ENCODE peak calls at places on chromosomes 13 and 19, in nine cellular contexts. Q is AG09319, F is RWPE1, P is GM06990, L is neural crest cell, I is D721Med, X is nephron progenitor cell, N is IMR-90, R is omental fat pad. M is an unnamed sample.

GRCh38 chr19:7177926-7178325 is 108.4 kb downstream of the ZNF557 start:
- DNase-seq in R (no peak), I (no peak), N (peak), F (no peak), P (no peak), L (no peak), X (no peak), Q (no peak), M (no peak)

GRCh38 chr19:19372656-19373416 is 32.6 kb upstream of the GATAD2A start:
- DNase-seq in L (no peak), Q (no peak), F (peak), R (no peak), X (no peak), N (peak), I (no peak), P (peak), M (peak)

GRCh38 chr13:85406269-85406975 is 392.8 kb downstream of the SLITRK6 start:
- DNase-seq in X (no peak), P (no peak), N (no peak), Q (no peak), F (no peak), L (no peak), I (no peak), R (no peak), M (no peak)

GRCh38 chr19:55481148-55482127 is 3.5 kb upstream of the NAT14 start:
- DNase-seq in Q (no peak), F (no peak), I (no peak), P (no peak), N (no peak), X (no peak), L (no peak), R (no peak), M (no peak)

GRCh38 chr19:14494910-14495677 is 833 bp downstream of the GIPC1 start:
- DNase-seq in X (no peak), N (no peak), L (no peak), P (no peak), F (peak), Q (no peak), I (no peak), R (no peak), M (no peak)

GRCh38 chr13:41179593-41180250 is 14.6 kb downstream of the KBTBD7 start:
- DNase-seq in L (no peak), N (peak), F (no peak), X (no peak), P (peak), Q (no peak), I (no peak), R (no peak), M (peak)

GRCh38 chr13:43325636-43326035 is 302.2 kb downstream of the DNAJC15 start:
- DNase-seq in Q (no peak), N (no peak), F (no peak), I (no peak), L (no peak), P (no peak), R (no peak), X (no peak), M (no peak)

GRCh38 chr19:22620912-22621311 is 13.2 kb upstream of the ZNF492 start:
- DNase-seq in X (no peak), P (no peak), I (no peak), Q (no peak), F (no peak), N (no peak), R (no peak), L (no peak), M (no peak)

GRCh38 chr19:917323-918151 is at the start of gene KISS1R:
- DNase-seq in F (no peak), Q (no peak), R (no peak), L (peak), N (peak), X (peak), P (peak), I (peak), M (peak)

GRCh38 chr19:55563261-55563690 is 17.4 kb downstream of the ZNF579 start:
- DNase-seq in Q (no peak), R (peak), F (no peak), X (no peak), I (no peak), P (no peak), N (no peak), L (no peak), M (no peak)

GRCh38 chr19:2586196-2586595 is 110.3 kb downstream of the GADD45B start:
- DNase-seq in Q (no peak), P (no peak), I (no peak), L (no peak), X (no peak), F (no peak), N (no peak), R (no peak), M (no peak)

GRCh38 chr13:37657134-37657533 is 58.6 kb upstream of the POSTN start:
- DNase-seq in R (no peak), F (peak), Q (no peak), X (no peak), P (no peak), I (no peak), N (peak), L (no peak), M (no peak)

GRCh38 chr13:25923217-25924085 is 128.4 kb downstream of the SHISA2 start:
- DNase-seq in P (no peak), N (no peak), Q (no peak), I (no peak), R (no peak), F (no peak), L (no peak), X (no peak), M (no peak)

GRCh38 chr13:41470187-41470586 is 12.8 kb downstream of the RGCC start:
- DNase-seq in Q (no peak), X (no peak), R (no peak), N (no peak), P (no peak), I (no peak), L (no peak), F (no peak), M (peak)

GRCh38 chr13:84651288-84651687 is 769.0 kb upstream of the SLITRK1 start:
- DNase-seq in N (peak), Q (no peak), I (no peak), L (no peak), R (no peak), F (peak), X (no peak), P (no peak), M (no peak)

GRCh38 chr13:44273991-44274810 is 99.4 kb upstream of the SERP2 start:
- DNase-seq in L (no peak), Q (no peak), X (no peak), I (no peak), F (peak), P (peak), N (peak), R (no peak), M (peak)

GRCh38 chr13:48588120-48588519 is 55.2 kb upstream of the RCBTB2 start:
- DNase-seq in Q (no peak), L (no peak), F (no peak), P (no peak), X (no peak), I (no peak), N (no peak), R (no peak), M (no peak)

GRCh38 chr19:40523322-40524047 is 53.2 kb upstream of the SHKBP1 start:
- DNase-seq in F (peak), N (peak), X (peak), Q (no peak), L (peak), P (peak), R (no peak), I (no peak), M (peak)

GRCh38 chr13:110254151-110254679 is 52.7 kb downstream of the COL4A1 start:
- DNase-seq in L (no peak), I (no peak), N (peak), Q (no peak), R (no peak), P (no peak), F (no peak), X (no peak), M (no peak)

GRCh38 chr13:112648966-112649690 is 40.7 kb upstream of the ATP11A start:
- DNase-seq in P (no peak), N (no peak), X (no peak), Q (no peak), F (no peak), R (no peak), I (no peak), L (no peak), M (no peak)

GRCh38 chr13:58960909-58961308 is 1202.8 kb downstream of the DIAPH3 start:
- DNase-seq in P (no peak), X (no peak), N (peak), I (no peak), R (no peak), Q (no peak), F (peak), L (no peak), M (no peak)

GRCh38 chr13:33543089-33543459 is 257.5 kb upstream of the STARD13 start:
- DNase-seq in N (no peak), L (no peak), I (no peak), P (no peak), R (no peak), X (no peak), Q (no peak), F (no peak), M (no peak)

GRCh38 chr19:22784051-22784450 is at the start of gene ZNF99:
- DNase-seq in N (no peak), I (peak), F (no peak), P (no peak), Q (no peak), X (no peak), R (peak), L (no peak), M (no peak)

GRCh38 chr19:34475975-34476594 is 5.5 kb upstream of the WTIP start:
- DNase-seq in N (peak), I (no peak), L (no peak), F (no peak), X (no peak), P (no peak), R (no peak), Q (no peak), M (no peak)

GRCh38 chr19:17830567-17831418 is 9.5 kb upstream of the INSL3 start:
- DNase-seq in Q (no peak), P (peak), N (peak), X (peak), R (no peak), I (peak), F (peak), L (peak), M (peak)

GRCh38 chr13:51419015-51419636 is 33.7 kb downstream of the INTS6 start:
- DNase-seq in I (no peak), L (no peak), N (no peak), R (no peak), Q (no peak), F (no peak), X (no peak), P (peak), M (no peak)

GRCh38 chr13:50636007-50636704 is 207.3 kb downstream of the DLEU7 start:
- DNase-seq in R (no peak), F (no peak), L (no peak), Q (no peak), P (no peak), X (peak), N (no peak), I (no peak), M (no peak)

GRCh38 chr13:23461544-23461943 is 28.0 kb upstream of the SACS start:
- DNase-seq in L (no peak), X (no peak), N (no peak), R (no peak), F (no peak), I (no peak), Q (no peak), P (no peak), M (no peak)

GRCh38 chr19:15297416-15298224 is 34.7 kb downstream of the BRD4 start:
- DNase-seq in L (no peak), N (peak), F (peak), I (no peak), X (no peak), Q (peak), P (no peak), R (no peak), M (peak)

GRCh38 chr19:47836038-47836437 is 14.3 kb downstream of the CRX start:
- DNase-seq in I (no peak), Q (no peak), F (no peak), P (no peak), N (no peak), R (no peak), X (no peak), L (no peak), M (no peak)

GRCh38 chr13:32176696-32177095 is 138.5 kb downstream of the ZAR1L start:
- DNase-seq in F (no peak), I (no peak), P (no peak), R (no peak), N (no peak), L (no peak), Q (no peak), X (no peak), M (no peak)

GRCh38 chr13:93116809-93117208 is 109.8 kb upstream of the GPC6 start:
- DNase-seq in R (no peak), P (no peak), F (no peak), Q (no peak), X (no peak), L (no peak), I (no peak), N (no peak), M (no peak)
- TF ChIP-seq CTCF in R (no peak), P (no peak), F (no peak), Q (no peak), X (no peak), L (peak), I (peak), N (no peak), M (no peak)

GRCh38 chr13:45468676-45469075 is 3.9 kb downstream of the COG3 start:
- DNase-seq in I (no peak), P (no peak), F (no peak), L (no peak), X (no peak), Q (no peak), N (no peak), R (no peak), M (peak)

GRCh38 chr13:45472171-45472705 is 7.5 kb downstream of the COG3 start:
- DNase-seq in I (no peak), Q (no peak), L (no peak), P (no peak), X (no peak), R (no peak), F (no peak), N (peak), M (no peak)

GRCh38 chr13:45474584-45475454 is 10.1 kb downstream of the COG3 start:
- DNase-seq in Q (no peak), F (no peak), L (no peak), R (no peak), P (no peak), N (no peak), I (no peak), X (no peak), M (no peak)

GRCh38 chr13:45473627-45474026 is 8.9 kb downstream of the COG3 start:
- DNase-seq in I (no peak), R (no peak), P (no peak), L (no peak), N (no peak), X (no peak), F (no peak), Q (no peak), M (peak)
- TF ChIP-seq CTCF in I (peak), R (no peak), P (peak), L (peak), N (peak), X (peak), F (no peak), Q (no peak), M (peak)

GRCh38 chr19:31338069-31338767 is 11.0 kb downstream of the TSHZ3 start:
- DNase-seq in L (peak), X (peak), Q (no peak), R (no peak), P (no peak), N (peak), F (no peak), I (no peak), M (peak)
- TF ChIP-seq CTCF in L (peak), X (peak), Q (peak), R (peak), P (no peak), N (peak), F (no peak), I (peak), M (peak)

DNA sequence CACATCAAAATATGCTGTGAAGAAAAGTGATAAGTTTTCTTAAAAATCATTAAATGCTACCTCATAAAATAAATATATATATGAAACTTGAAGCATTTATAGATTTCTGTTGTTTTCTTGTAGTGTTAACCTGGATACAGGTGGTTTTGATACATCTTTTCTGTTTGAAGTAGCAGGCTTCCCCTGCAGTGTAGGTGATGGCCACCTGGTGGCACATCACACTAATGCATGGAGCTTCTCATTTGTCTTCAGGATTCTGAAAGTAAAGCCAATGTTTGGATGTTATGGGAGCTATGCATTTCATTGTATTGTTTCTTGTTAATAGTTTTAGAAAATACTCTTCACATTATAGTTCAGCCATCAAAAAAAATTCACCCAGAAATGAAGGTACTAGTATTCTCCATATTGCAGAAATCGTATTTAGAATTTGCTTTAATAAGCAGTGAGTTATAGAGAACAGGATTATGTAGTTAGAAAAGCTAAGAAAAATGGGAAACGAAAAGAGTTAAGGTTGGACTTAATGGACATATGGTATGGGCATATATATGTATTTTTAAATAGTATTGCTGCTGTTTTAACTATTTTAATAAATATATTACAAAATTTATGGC is 18.7 kb downstream of the GPR180 start:
- DNase-seq in I (no peak), R (no peak), P (no peak), N (peak), Q (no peak), L (peak), X (peak), F (peak), M (peak)
- TF ChIP-seq CTCF in I (peak), R (no peak), P (peak), N (peak), Q (peak), L (peak), X (peak), F (peak), M (peak)

GRCh38 chr19:16456652-16457194 is 15.0 kb downstream of the EPS15L1 start:
- DNase-seq in Q (no peak), R (no peak), N (no peak), I (no peak), L (no peak), X (no peak), P (no peak), F (no peak), M (no peak)
- TF ChIP-seq CTCF in Q (no peak), R (no peak), N (no peak), I (no peak), L (no peak), X (no peak), P (no peak), F (no peak), M (no peak)

GRCh38 chr19:10228925-10229324 is 2.2 kb downstream of the S1PR2 start:
- DNase-seq in P (no peak), R (no peak), Q (no peak), N (peak), F (peak), X (peak), L (no peak), I (no peak), M (peak)
- TF ChIP-seq CTCF in P (peak), R (no peak), Q (peak), N (peak), F (peak), X (peak), L (peak), I (peak), M (peak)

GRCh38 chr19:52541608-52542007 is 14.1 kb downstream of the ZNF808 start:
- DNase-seq in X (no peak), P (no peak), I (no peak), R (no peak), N (no peak), Q (no peak), L (no peak), F (no peak), M (no peak)
- TF ChIP-seq CTCF in X (no peak), P (no peak), I (no peak), R (no peak), N (no peak), Q (no peak), L (no peak), F (no peak), M (no peak)